ENCODE peak calls at places on chromosome 7, in ten cellular contexts. W is IMR-90, L is AG04450, H is fibroblast of lung, D is PC-3, G is ovary, V is adrenal gland, R is body of pancreas, F is endothelial cell of umbilical vein, B is right cardiac atrium. T is an unnamed sample.
A peak's percentile ranks its signal among the peaks of the same experiment; 100 is the strongest.

GRCh38 chr7:94997547-94997946 is 90.2 kb downstream of the PPP1R9A start:
- DNase-seq in D (no peak), H (no peak), R (no peak), V (no peak), L (no peak), W (no peak), B (no peak), F (no peak), G (no peak), T (no peak)

GRCh38 chr7:7352845-7353244 is 170.5 kb downstream of the C1GALT1 start:
- DNase-seq in H (no peak), G (no peak), F (no peak), L (no peak), D (peak; percentile 68), R (no peak), V (no peak), B (no peak), W (no peak), T (no peak)

GRCh38 chr7:47380325-47381131 is 201.4 kb downstream of the TNS3 start:
- DNase-seq in H (peak; percentile 90), D (peak; percentile 33), G (no peak), F (no peak), L (peak; percentile 27), W (peak; percentile 73), V (no peak), R (peak; percentile 22), B (no peak), T (peak; percentile 79)

GRCh38 chr7:94491410-94491809 is 18.2 kb upstream of the CASD1 start:
- DNase-seq in B (no peak), H (no peak), V (no peak), L (no peak), R (no peak), W (no peak), G (no peak), F (no peak), D (no peak), T (no peak)

GRCh38 chr7:143391462-143392404 is 10.6 kb downstream of the ZYX start:
- DNase-seq in V (no peak), F (peak; percentile 84), R (peak; percentile 40), W (peak; percentile 85), D (no peak), L (peak; percentile 63), H (peak; percentile 92), G (peak; percentile 77), B (peak; percentile 84), T (peak; percentile 57)

GRCh38 chr7:37395618-37396259 is 52.9 kb downstream of the ELMO1 start:
- DNase-seq in V (no peak), H (no peak), F (peak; percentile 28), L (no peak), R (no peak), G (no peak), B (no peak), W (no peak), D (no peak), T (no peak)

GRCh38 chr7:91089382-91089963 is 174.8 kb upstream of the FZD1 start:
- DNase-seq in W (peak; percentile 48), G (no peak), B (no peak), V (no peak), D (peak; percentile 40), R (peak; percentile 13), F (peak; percentile 60), H (peak; percentile 30), L (no peak), T (no peak)

GRCh38 chr7:116797611-116798010 is 64.8 kb upstream of the CAPZA2 start:
- DNase-seq in L (no peak), G (no peak), W (no peak), H (peak; percentile 80), D (no peak), R (no peak), V (no peak), F (peak; percentile 46), B (no peak), T (peak; percentile 30)

GRCh38 chr7:121513105-121513504 is 117.0 kb upstream of the FAM3C start:
- DNase-seq in W (no peak), R (no peak), G (no peak), B (no peak), D (no peak), H (no peak), L (no peak), V (no peak), F (peak; percentile 59), T (no peak)

GRCh38 chr7:31061185-31061584 is 9.1 kb downstream of the ADCYAP1R1 start:
- DNase-seq in W (no peak), B (no peak), L (no peak), V (no peak), R (no peak), H (no peak), F (no peak), G (no peak), D (no peak), T (no peak)

GRCh38 chr7:155425946-155426345 is 32.0 kb upstream of the EN2 start:
- DNase-seq in R (no peak), B (no peak), F (no peak), V (no peak), H (no peak), G (no peak), W (no peak), L (no peak), D (no peak), T (no peak)

GRCh38 chr7:4261038-4261960 is 420.8 kb upstream of the FOXK1 start:
- DNase-seq in F (no peak), G (no peak), R (no peak), L (no peak), B (no peak), V (no peak), W (no peak), D (no peak), H (no peak), T (no peak)

GRCh38 chr7:133139350-133139749 is 57.5 kb upstream of the CHCHD3 start:
- DNase-seq in F (peak; percentile 32), D (peak; percentile 15), V (peak; percentile 15), W (peak; percentile 49), G (no peak), L (peak; percentile 7), B (no peak), R (no peak), H (peak; percentile 48), T (no peak)

GRCh38 chr7:105682331-105683070 is 101.2 kb upstream of the EFCAB10 start:
- DNase-seq in W (no peak), D (peak; percentile 43), B (no peak), R (no peak), F (no peak), V (no peak), G (no peak), L (no peak), H (no peak), T (no peak)
- H3K27me3 ChIP-seq in W (no peaks in the 10 kb centered on the region), D (no peaks in the 10 kb centered on the region), B (no peaks in the 10 kb centered on the region), R (no peaks in the 10 kb centered on the region), F (no peaks in the 10 kb centered on the region), V (no peaks in the 10 kb centered on the region), G (no peaks in the 10 kb centered on the region), L (no peaks in the 10 kb centered on the region), H (no peaks in the 10 kb centered on the region), T (no peaks in the 10 kb centered on the region)

GRCh38 chr7:39608278-39608677 is 15.1 kb upstream of the RALA start:
- DNase-seq in H (no peak), L (no peak), F (peak; percentile 90), W (no peak), V (no peak), D (peak; percentile 32), R (no peak), G (no peak), B (no peak), T (no peak)
- H3K27me3 ChIP-seq in H (no peaks in the 10 kb centered on the region), L (no peaks in the 10 kb centered on the region), F (no peaks in the 10 kb centered on the region), W (no peaks in the 10 kb centered on the region), V (no peaks in the 10 kb centered on the region), D (no peaks in the 10 kb centered on the region), R (no peaks in the 10 kb centered on the region), G (no peaks in the 10 kb centered on the region), B (no peaks in the 10 kb centered on the region), T (peaks cover 9% of the 10 kb centered on the region)

GRCh38 chr7:151186640-151187408 is at the start of gene ASB10:
- DNase-seq in V (no peak), L (no peak), B (no peak), W (no peak), D (no peak), G (no peak), H (no peak), R (no peak), F (no peak), T (no peak)
- H3K27me3 ChIP-seq in V (no peaks in the 10 kb centered on the region), L (peaks cover 47% of the 10 kb centered on the region), B (no peaks in the 10 kb centered on the region), W (peaks cover 71% of the 10 kb centered on the region), D (peaks cover 40% of the 10 kb centered on the region), G (no peaks in the 10 kb centered on the region), H (peaks cover 27% of the 10 kb centered on the region), R (no peaks in the 10 kb centered on the region), F (peaks cover 12% of the 10 kb centered on the region), T (no peaks in the 10 kb centered on the region)

DNA sequence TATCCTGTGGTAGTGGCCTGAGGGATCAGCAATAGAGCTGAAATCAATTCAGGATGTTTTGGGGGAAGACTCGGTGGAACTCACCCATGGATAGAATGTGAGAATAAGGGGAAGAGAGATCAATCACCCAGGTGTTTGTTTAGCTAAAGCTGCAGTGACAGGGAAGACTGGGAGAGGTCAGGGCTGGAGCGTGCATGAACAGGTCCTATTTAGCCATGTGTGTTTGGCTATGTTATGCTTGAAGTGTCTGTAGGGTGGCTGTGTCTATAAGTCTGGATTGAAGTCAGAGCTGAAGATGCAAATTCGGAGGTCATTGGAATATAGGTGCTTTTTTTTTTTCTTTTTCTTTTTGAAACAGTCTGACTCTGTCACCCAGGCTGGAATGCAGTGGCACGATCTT is 4.6 kb downstream of the ATP6V1F start:
- DNase-seq in D (no peak), V (no peak), L (no peak), G (no peak), B (no peak), H (no peak), F (no peak), R (no peak), W (no peak), T (no peak)
- H3K27me3 ChIP-seq in D (no peaks in the 10 kb centered on the region), V (peaks cover 5% of the 10 kb centered on the region), L (peaks cover 17% of the 10 kb centered on the region), G (no peaks in the 10 kb centered on the region), B (no peaks in the 10 kb centered on the region), H (no peaks in the 10 kb centered on the region), F (peaks cover 2% of the 10 kb centered on the region), R (no peaks in the 10 kb centered on the region), W (peaks cover 20% of the 10 kb centered on the region), T (no peaks in the 10 kb centered on the region)